ENCODE peak calls at places on chromosomes 16 and 17, in six cellular contexts. P, H, L, R, G and F are unnamed samples.

GRCh38 chr16:15924996-15925395 is 24.4 kb upstream of the ABCC1 start:
- DNase-seq in P (no peak), H (no peak), L (no peak), R (no peak), G (no peak), F (no peak)

GRCh38 chr17:36859003-36859300 is 78.3 kb upstream of the LHX1 start:
- DNase-seq in P (no peak), H (no peak), L (no peak), R (no peak), G (no peak), F (no peak)

GRCh38 chr17:48646183-48647102 is 20.3 kb upstream of the HOXB9 start:
- DNase-seq in P (peak), H (no peak), L (no peak), R (no peak), G (no peak), F (peak)

GRCh38 chr17:62735027-62735651 is 73.0 kb downstream of the MARCHF10 start:
- DNase-seq in P (no peak), H (no peak), L (no peak), R (no peak), G (no peak), F (no peak)

GRCh38 chr17:82740906-82741759 is 5.7 kb downstream of the FN3K start:
- DNase-seq in P (no peak), H (no peak), L (peak), R (no peak), G (no peak), F (peak)

GRCh38 chr17:3735515-3735914 is 11.8 kb downstream of the HASPIN start:
- DNase-seq in P (no peak), H (no peak), L (no peak), R (no peak), G (no peak), F (no peak)

GRCh38 chr16:72850021-72850420 is 197.9 kb downstream of the ZFHX3 start:
- DNase-seq in P (no peak), H (no peak), L (no peak), R (no peak), G (no peak), F (no peak)

GRCh38 chr16:2482181-2483107 is 7.5 kb downstream of the TBC1D24 start:
- DNase-seq in P (no peak), H (no peak), L (no peak), R (no peak), G (no peak), F (peak)

GRCh38 chr16:51408357-51408756 is 257.3 kb upstream of the SALL1 start:
- DNase-seq in P (no peak), H (no peak), L (no peak), R (no peak), G (no peak), F (no peak)

GRCh38 chr16:67192781-67193260 is 866 bp downstream of the E2F4 start:
- DNase-seq in P (no peak), H (no peak), L (no peak), R (no peak), G (no peak), F (no peak)

GRCh38 chr16:88482630-88483391 is 29.7 kb downstream of the ZFPM1 start:
- DNase-seq in P (no peak), H (no peak), L (no peak), R (no peak), G (no peak), F (no peak)

GRCh38 chr17:45043813-45044540 is 7.5 kb downstream of the DCAKD start:
- DNase-seq in P (no peak), H (no peak), L (no peak), R (no peak), G (no peak), F (no peak)

GRCh38 chr17:330993-331701 is 21.5 kb downstream of the RPH3AL start:
- DNase-seq in P (no peak), H (no peak), L (no peak), R (no peak), G (no peak), F (no peak)

GRCh38 chr17:17836818-17837379 is at the start of gene SREBF1:
- DNase-seq in P (peak), H (peak), L (peak), R (no peak), G (peak), F (no peak)

GRCh38 chr17:72407336-72408121 is 286.7 kb downstream of the SOX9 start:
- DNase-seq in P (peak), H (no peak), L (peak), R (peak), G (no peak), F (peak)